ENCODE peak calls at places on chromosomes 5 and 9, in ten cellular contexts. One of them, this sample, is unnamed.
A peak's percentile ranks its signal among the peaks of the same experiment; 100 is the strongest.

GRCh38 chr5:87103616-87104287 is 163.9 kb upstream of the RASA1 start:
- DNase-seq in WTC11: no peak
- DNase-seq in body of pancreas: no peak
- DNase-seq in cortex of kidney: no peak
- DNase-seq in left lobe of liver: no peak
- DNase-seq in endodermal cell: no peak
- DNase-seq in bronchial epithelial cell: no peak
- DNase-seq in GM13977: peak; percentile 38
- DNase-seq in ureter: no peak
- DNase-seq in mucosa of descending colon: no peak
- DNase-seq in this sample: no peak

GRCh38 chr5:132557425-132557805 is 638 bp downstream of the RAD50 start:
- DNase-seq in cortex of kidney: no peak
- DNase-seq in bronchial epithelial cell: peak; percentile 25
- DNase-seq in GM13977: peak; percentile 45
- DNase-seq in endodermal cell: peak; percentile 79
- DNase-seq in WTC11: peak; percentile 33
- DNase-seq in body of pancreas: peak; percentile 42
- DNase-seq in mucosa of descending colon: peak; percentile 77
- DNase-seq in ureter: no peak
- DNase-seq in left lobe of liver: peak; percentile 65
- DNase-seq in this sample: peak; percentile 46

GRCh38 chr5:120108586-120109254 is 355.4 kb upstream of the PRR16 start:
- DNase-seq in cortex of kidney: no peak
- DNase-seq in ureter: no peak
- DNase-seq in body of pancreas: no peak
- DNase-seq in left lobe of liver: no peak
- DNase-seq in endodermal cell: no peak
- DNase-seq in bronchial epithelial cell: peak; percentile 55
- DNase-seq in WTC11: no peak
- DNase-seq in GM13977: no peak
- DNase-seq in mucosa of descending colon: no peak
- DNase-seq in this sample: no peak

GRCh38 chr9:20197976-20198685 is 409.3 kb upstream of the SLC24A2 start:
- DNase-seq in endodermal cell: no peak
- DNase-seq in ureter: no peak
- DNase-seq in bronchial epithelial cell: peak; percentile 52
- DNase-seq in body of pancreas: no peak
- DNase-seq in left lobe of liver: no peak
- DNase-seq in GM13977: no peak
- DNase-seq in WTC11: no peak
- DNase-seq in cortex of kidney: no peak
- DNase-seq in mucosa of descending colon: peak; percentile 46
- DNase-seq in this sample: no peak

GRCh38 chr5:55234171-55234700 is 828 bp upstream of the CCNO start:
- DNase-seq in GM13977: no peak
- DNase-seq in mucosa of descending colon: peak; percentile 81
- DNase-seq in bronchial epithelial cell: peak; percentile 44
- DNase-seq in body of pancreas: peak; percentile 43
- DNase-seq in WTC11: peak; percentile 33
- DNase-seq in cortex of kidney: no peak
- DNase-seq in left lobe of liver: no peak
- DNase-seq in endodermal cell: peak; percentile 71
- DNase-seq in ureter: peak; percentile 50
- DNase-seq in this sample: no peak

GRCh38 chr5:160837211-160837610 is 14.8 kb downstream of the ATP10B start:
- DNase-seq in WTC11: no peak
- DNase-seq in cortex of kidney: no peak
- DNase-seq in left lobe of liver: no peak
- DNase-seq in bronchial epithelial cell: peak; percentile 63
- DNase-seq in ureter: no peak
- DNase-seq in body of pancreas: no peak
- DNase-seq in GM13977: no peak
- DNase-seq in mucosa of descending colon: no peak
- DNase-seq in endodermal cell: no peak
- DNase-seq in this sample: no peak

GRCh38 chr5:143166661-143167420 is 236.6 kb downstream of the NR3C1 start:
- DNase-seq in cortex of kidney: no peak
- DNase-seq in WTC11: no peak
- DNase-seq in ureter: no peak
- DNase-seq in bronchial epithelial cell: no peak
- DNase-seq in left lobe of liver: no peak
- DNase-seq in endodermal cell: no peak
- DNase-seq in body of pancreas: peak; percentile 44
- DNase-seq in GM13977: no peak
- DNase-seq in mucosa of descending colon: no peak
- DNase-seq in this sample: no peak

GRCh38 chr5:36692791-36693763 is 86.7 kb downstream of the SLC1A3 start:
- DNase-seq in body of pancreas: peak; percentile 73
- DNase-seq in bronchial epithelial cell: peak; percentile 41
- DNase-seq in mucosa of descending colon: peak; percentile 66
- DNase-seq in GM13977: peak; percentile 81
- DNase-seq in WTC11: peak; percentile 87
- DNase-seq in left lobe of liver: peak; percentile 77
- DNase-seq in ureter: peak; percentile 77
- DNase-seq in cortex of kidney: no peak
- DNase-seq in endodermal cell: peak; percentile 97
- DNase-seq in this sample: peak; percentile 68

GRCh38 chr9:93324191-93324834 is 127.2 kb upstream of the FAM120A start:
- DNase-seq in mucosa of descending colon: no peak
- DNase-seq in bronchial epithelial cell: no peak
- DNase-seq in cortex of kidney: no peak
- DNase-seq in body of pancreas: no peak
- DNase-seq in GM13977: no peak
- DNase-seq in endodermal cell: no peak
- DNase-seq in ureter: no peak
- DNase-seq in WTC11: no peak
- DNase-seq in left lobe of liver: no peak
- DNase-seq in this sample: no peak

GRCh38 chr9:133701321-133701980 is 36.7 kb downstream of the SARDH start:
- DNase-seq in WTC11: peak; percentile 6
- DNase-seq in mucosa of descending colon: peak; percentile 34
- DNase-seq in bronchial epithelial cell: no peak
- DNase-seq in endodermal cell: no peak
- DNase-seq in GM13977: no peak
- DNase-seq in cortex of kidney: no peak
- DNase-seq in body of pancreas: peak; percentile 7
- DNase-seq in left lobe of liver: no peak
- DNase-seq in ureter: no peak
- DNase-seq in this sample: peak; percentile 65